ENCODE peak calls at places on chromosomes 7 and 10, in nine cellular contexts. Q is ascending aorta, M is hepatocyte, Z is NB4, X is astrocyte of the spinal cord, E is RWPE2, G is endothelial cell, V is B cell, I is AG09309. W is an unnamed sample.

GRCh38 chr10:124032982-124033886 is 60.2 kb downstream of the CHST15 start:
- DNase-seq in M (no peak), Q (no peak), E (no peak), I (peak; percentile 59), V (no peak), G (no peak), X (peak; percentile 92), Z (peak; percentile 41), W (no peak)

GRCh38 chr10:1399431-1400120 is 337.7 kb downstream of the ADARB2 start:
- DNase-seq in X (no peak), Z (no peak), V (no peak), I (no peak), E (no peak), Q (peak; percentile 45), G (no peak), M (no peak), W (no peak)

GRCh38 chr10:44723654-44724053 is 187.5 kb upstream of the TMEM72 start:
- DNase-seq in M (no peak), G (no peak), E (peak; percentile 72), Q (peak; percentile 76), Z (no peak), I (peak; percentile 76), X (peak; percentile 66), V (no peak), W (no peak)

GRCh38 chr7:1952169-1952760 is 280.5 kb downstream of the MAD1L1 start:
- DNase-seq in I (no peak), E (no peak), V (no peak), M (no peak), G (no peak), Z (no peak), Q (no peak), X (no peak), W (no peak)

GRCh38 chr10:103895458-103896186 is 22.4 kb downstream of the STN1 start:
- DNase-seq in Q (peak; percentile 63), V (no peak), X (peak; percentile 80), G (no peak), E (no peak), M (no peak), I (no peak), Z (no peak), W (no peak)

GRCh38 chr10:69215405-69216176 is 4.5 kb upstream of the HKDC1 start:
- DNase-seq in G (no peak), I (no peak), E (no peak), Z (no peak), X (no peak), M (no peak), Q (peak; percentile 45), V (no peak), W (no peak)

GRCh38 chr7:96188623-96188991 is 133.3 kb downstream of the SLC25A13 start:
- DNase-seq in M (no peak), I (no peak), Z (no peak), X (no peak), E (no peak), G (no peak), Q (no peak), V (no peak), W (no peak)

GRCh38 chr7:80614911-80615310 is 23.5 kb upstream of the CD36 start:
- DNase-seq in E (no peak), V (no peak), X (peak; percentile 65), Z (no peak), I (peak; percentile 71), Q (no peak), M (no peak), G (no peak), W (no peak)

GRCh38 chr7:22725585-22725984 is 1.4 kb upstream of the IL6 start:
- DNase-seq in Q (no peak), X (peak; percentile 22), G (no peak), I (no peak), Z (peak; percentile 64), M (no peak), V (peak; percentile 42), E (no peak), W (no peak)
- TF ChIP-seq CTCF in Q (no peak), X (no peak), G (no peak), I (no peak), Z (no peak), M (peak; percentile 24), V (no peak), E (no peak), W (no peak)

GRCh38 chr7:139118234-139118802 is 8.8 kb upstream of the ZC3HAV1 start:
- DNase-seq in I (no peak), Q (no peak), M (no peak), E (no peak), G (no peak), V (no peak), X (peak; percentile 41), Z (peak; percentile 73), W (no peak)
- TF ChIP-seq CTCF in I (no peak), Q (no peak), M (no peak), E (no peak), G (no peak), V (no peak), X (no peak), Z (no peak), W (no peak)

GRCh38 chr7:106309352-106309751 is 24.6 kb upstream of the NAMPT start:
- DNase-seq in E (no peak), X (no peak), I (no peak), V (no peak), M (no peak), Q (no peak), G (no peak), Z (no peak), W (no peak)
- TF ChIP-seq CTCF in E (no peak), X (no peak), I (no peak), V (no peak), M (no peak), Q (no peak), G (no peak), Z (no peak), W (no peak)

GRCh38 chr7:19522486-19522885 is 186.4 kb downstream of the POLR1F start:
- DNase-seq in E (no peak), M (no peak), V (no peak), Q (no peak), I (peak; percentile 73), G (no peak), X (peak; percentile 91), Z (no peak), W (no peak)

GRCh38 chr7:19520392-19520791 is 188.4 kb downstream of the POLR1F start:
- DNase-seq in V (no peak), Z (no peak), M (no peak), E (no peak), I (no peak), X (no peak), Q (no peak), G (no peak), W (no peak)

DNA sequence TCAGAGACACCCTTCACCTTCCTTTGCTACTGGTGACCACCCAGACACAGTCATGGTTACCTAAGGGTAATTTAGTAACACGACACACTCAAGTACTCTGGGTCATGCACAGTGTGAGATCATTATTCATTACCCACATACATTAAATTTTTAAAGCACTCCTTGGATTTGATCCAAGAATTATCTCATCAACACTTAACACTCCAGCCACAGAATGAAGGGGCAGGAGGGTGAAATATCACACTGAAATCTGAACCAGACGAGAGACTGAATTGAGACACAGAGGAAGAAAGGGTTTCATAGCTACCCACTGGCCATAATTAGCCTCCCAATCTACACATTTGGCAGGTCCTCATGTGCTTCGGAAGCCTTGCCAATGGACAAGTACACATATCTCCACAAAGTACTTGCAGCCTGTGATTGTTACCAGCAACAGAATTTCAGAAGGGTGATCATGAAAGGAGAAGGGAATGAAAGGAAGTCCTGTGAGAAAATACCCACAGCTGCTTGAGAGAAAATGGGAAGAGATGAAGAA is 189.3 kb downstream of the POLR1F start:
- DNase-seq in Z (no peak), V (no peak), M (no peak), I (no peak), G (no peak), Q (no peak), X (peak; percentile 74), E (no peak), W (no peak)
- TF ChIP-seq CTCF in Z (no peak), V (no peak), M (no peak), I (no peak), G (no peak), Q (no peak), X (no peak), E (no peak), W (no peak)

GRCh38 chr7:135704074-135704473 is 23.9 kb downstream of the SLC13A4 start:
- DNase-seq in Z (peak; percentile 45), G (no peak), Q (no peak), E (no peak), M (no peak), X (no peak), I (no peak), V (no peak), W (no peak)
- TF ChIP-seq CTCF in Z (peak; percentile 72), G (peak; percentile 39), Q (no peak), E (no peak), M (no peak), X (peak; percentile 29), I (peak; percentile 11), V (no peak), W (no peak)